ENCODE peak calls at places on chromosomes 4 and X, in nine cellular contexts. G, T, D, V, B, M, E, N and C are unnamed samples.

GRCh38 chr4:1399508-1400190 is 6.6 kb downstream of the NKX1-1 start:
- DNase-seq in N (no peak), M (no peak), E (no peak), D (no peak), B (no peak), T (no peak), V (no peak), G (no peak), C (peak)

GRCh38 chr4:1183985-1184773 is 11.8 kb upstream of the SPON2 start:
- DNase-seq in M (no peak), V (no peak), B (no peak), E (no peak), T (no peak), D (no peak), G (no peak), N (no peak), C (peak)

GRCh38 chrX:18574591-18574990 is 97.3 kb downstream of the RS1 start:
- DNase-seq in M (no peak), N (peak), G (no peak), D (peak), E (peak), B (peak), T (no peak), V (peak), C (no peak)

GRCh38 chr4:142473960-142474338 is 372.2 kb downstream of the INPP4B start:
- DNase-seq in D (no peak), E (no peak), N (no peak), B (no peak), G (no peak), V (no peak), M (no peak), T (no peak), C (no peak)

GRCh38 chr4:52572936-52573485 is 86.1 kb downstream of the USP46 start:
- DNase-seq in G (no peak), N (no peak), T (no peak), M (no peak), E (no peak), B (no peak), V (peak), D (peak), C (no peak)

GRCh38 chr4:2515835-2516550 is 20.5 kb upstream of the FAM193A start:
- DNase-seq in D (no peak), G (no peak), M (no peak), T (no peak), B (no peak), N (no peak), V (no peak), E (no peak), C (no peak)

GRCh38 chrX:114976321-114976720 is 41.1 kb downstream of the IL13RA2 start:
- DNase-seq in N (no peak), B (no peak), V (peak), D (peak), T (no peak), M (no peak), E (peak), G (no peak), C (no peak)

GRCh38 chr4:34158883-34159282 is 2085.4 kb downstream of the ARAP2 start:
- DNase-seq in B (no peak), N (no peak), D (no peak), E (no peak), V (peak), G (no peak), T (no peak), M (no peak), C (no peak)

GRCh38 chr4:78756721-78757120 is 19.4 kb upstream of the BMP2K start:
- DNase-seq in V (no peak), D (no peak), G (no peak), E (no peak), T (no peak), N (no peak), M (no peak), B (no peak), C (no peak)

GRCh38 chrX:153765138-153766079 is 1.4 kb downstream of the PLXNB3 start:
- DNase-seq in V (no peak), M (no peak), G (peak), B (no peak), T (no peak), N (peak), D (no peak), E (peak), C (peak)

GRCh38 chr4:139920552-139920951 is 233.4 kb downstream of the MAML3 start:
- DNase-seq in G (no peak), D (no peak), E (no peak), V (no peak), T (no peak), N (no peak), M (no peak), B (no peak), C (no peak)

GRCh38 chr4:144709159-144709558 is 63.2 kb downstream of the HHIP start:
- DNase-seq in D (no peak), G (no peak), N (no peak), T (no peak), M (no peak), E (no peak), B (peak), V (peak), C (no peak)

GRCh38 chrX:125152011-125152410 is 167.7 kb upstream of the TEX13C start:
- DNase-seq in T (no peak), G (no peak), B (no peak), V (no peak), D (no peak), E (no peak), N (no peak), M (no peak), C (no peak)

GRCh38 chr4:183201331-183201730 is 102.3 kb downstream of the WWC2 start:
- DNase-seq in D (peak), G (no peak), N (no peak), B (no peak), M (no peak), E (peak), V (peak), T (no peak), C (no peak)

GRCh38 chr4:155603360-155603891 is 63.2 kb upstream of the GUCY1A1 start:
- DNase-seq in M (no peak), V (no peak), T (no peak), E (no peak), N (no peak), G (no peak), B (no peak), D (no peak), C (no peak)

GRCh38 chrX:153598541-153599191 is at the start of gene CCNQ:
- DNase-seq in N (no peak), B (peak), M (peak), G (no peak), T (peak), E (peak), D (no peak), V (no peak), C (no peak)

GRCh38 chr4:2386717-2387116 is 31.7 kb downstream of the ZFYVE28 start:
- DNase-seq in G (no peak), B (no peak), N (no peak), E (no peak), V (no peak), D (no peak), M (no peak), T (no peak), C (no peak)

GRCh38 chr4:122703868-122704267 is 28.6 kb upstream of the BBS12 start:
- DNase-seq in M (no peak), V (peak), E (no peak), T (no peak), G (no peak), B (no peak), N (no peak), D (no peak), C (no peak)